ENCODE peak calls at places on chromosomes 3 and 15, in nine cellular contexts. One of them, this sample, is unnamed.
A peak's percentile ranks its signal among the peaks of the same experiment; 100 is the strongest.

GRCh38 chr3:196082471-196082971 is 631 bp upstream of the TFRC start:
- DNase-seq in OCI-LY7: no peak
- DNase-seq in SK-N-SH: peak; percentile 35
- DNase-seq in hepatocyte: no peak
- DNase-seq in GM23248: no peak
- DNase-seq in neural progenitor cell: no peak
- DNase-seq in HCT116: no peak
- DNase-seq in PC-3: no peak
- DNase-seq in MM.1S: no peak
- DNase-seq in this sample: no peak

GRCh38 chr3:29176501-29176900 is 104.4 kb upstream of the RBMS3 start:
- DNase-seq in OCI-LY7: no peak
- DNase-seq in HCT116: no peak
- DNase-seq in PC-3: no peak
- DNase-seq in MM.1S: no peak
- DNase-seq in SK-N-SH: peak; percentile 8
- DNase-seq in neural progenitor cell: peak; percentile 70
- DNase-seq in hepatocyte: no peak
- DNase-seq in GM23248: no peak
- DNase-seq in this sample: peak; percentile 48

GRCh38 chr3:120170223-120170622 is 76.0 kb upstream of the GSK3B start:
- DNase-seq in MM.1S: no peak
- DNase-seq in GM23248: peak; percentile 95
- DNase-seq in hepatocyte: no peak
- DNase-seq in neural progenitor cell: no peak
- DNase-seq in SK-N-SH: no peak
- DNase-seq in HCT116: peak; percentile 64
- DNase-seq in OCI-LY7: no peak
- DNase-seq in PC-3: peak; percentile 98
- DNase-seq in this sample: no peak

GRCh38 chr15:79364571-79365240 is 53.8 kb downstream of the TMED3 start:
- DNase-seq in neural progenitor cell: peak; percentile 15
- DNase-seq in OCI-LY7: no peak
- DNase-seq in MM.1S: no peak
- DNase-seq in PC-3: no peak
- DNase-seq in SK-N-SH: peak; percentile 26
- DNase-seq in hepatocyte: no peak
- DNase-seq in HCT116: no peak
- DNase-seq in GM23248: no peak
- DNase-seq in this sample: no peak

GRCh38 chr3:22700876-22701275 is 502.3 kb upstream of the UBE2E2 start:
- DNase-seq in neural progenitor cell: no peak
- DNase-seq in GM23248: no peak
- DNase-seq in HCT116: no peak
- DNase-seq in hepatocyte: no peak
- DNase-seq in OCI-LY7: no peak
- DNase-seq in SK-N-SH: no peak
- DNase-seq in PC-3: no peak
- DNase-seq in MM.1S: no peak
- DNase-seq in this sample: no peak

GRCh38 chr3:112786881-112787625 is 59.6 kb downstream of the CD200R1L start:
- DNase-seq in PC-3: no peak
- DNase-seq in hepatocyte: no peak
- DNase-seq in MM.1S: no peak
- DNase-seq in neural progenitor cell: no peak
- DNase-seq in HCT116: no peak
- DNase-seq in OCI-LY7: no peak
- DNase-seq in GM23248: no peak
- DNase-seq in SK-N-SH: no peak
- DNase-seq in this sample: no peak

GRCh38 chr15:99987119-99987506 is 253.9 kb upstream of the LYSMD4 start:
- DNase-seq in hepatocyte: no peak
- DNase-seq in MM.1S: no peak
- DNase-seq in neural progenitor cell: no peak
- DNase-seq in SK-N-SH: no peak
- DNase-seq in OCI-LY7: no peak
- DNase-seq in PC-3: no peak
- DNase-seq in HCT116: no peak
- DNase-seq in GM23248: no peak
- DNase-seq in this sample: no peak

GRCh38 chr3:143135150-143135549 is 15.6 kb downstream of the CHST2 start:
- DNase-seq in GM23248: peak; percentile 97
- DNase-seq in neural progenitor cell: no peak
- DNase-seq in HCT116: no peak
- DNase-seq in OCI-LY7: no peak
- DNase-seq in PC-3: peak; percentile 87
- DNase-seq in SK-N-SH: peak; percentile 17
- DNase-seq in hepatocyte: peak; percentile 26
- DNase-seq in MM.1S: no peak
- DNase-seq in this sample: no peak

GRCh38 chr15:68599560-68600071 is 20.8 kb downstream of the CORO2B start:
- DNase-seq in HCT116: no peak
- DNase-seq in neural progenitor cell: peak; percentile 91
- DNase-seq in hepatocyte: peak; percentile 50
- DNase-seq in PC-3: no peak
- DNase-seq in OCI-LY7: peak; percentile 55
- DNase-seq in MM.1S: no peak
- DNase-seq in GM23248: peak; percentile 91
- DNase-seq in SK-N-SH: peak; percentile 91
- DNase-seq in this sample: peak; percentile 93

GRCh38 chr3:17059966-17060560 is 175.3 kb downstream of the PLCL2 start:
- DNase-seq in hepatocyte: no peak
- DNase-seq in SK-N-SH: no peak
- DNase-seq in OCI-LY7: no peak
- DNase-seq in MM.1S: no peak
- DNase-seq in GM23248: no peak
- DNase-seq in neural progenitor cell: no peak
- DNase-seq in HCT116: no peak
- DNase-seq in PC-3: no peak
- DNase-seq in this sample: no peak

GRCh38 chr15:49225572-49226281 is 55.7 kb downstream of the GALK2 start:
- DNase-seq in HCT116: peak; percentile 15
- DNase-seq in SK-N-SH: peak; percentile 14
- DNase-seq in hepatocyte: peak; percentile 45
- DNase-seq in OCI-LY7: no peak
- DNase-seq in MM.1S: no peak
- DNase-seq in GM23248: peak; percentile 18
- DNase-seq in PC-3: peak; percentile 20
- DNase-seq in neural progenitor cell: peak; percentile 77
- DNase-seq in this sample: peak; percentile 88

GRCh38 chr3:43689766-43690399 is 855 bp upstream of the ABHD5 start:
- DNase-seq in SK-N-SH: no peak
- DNase-seq in HCT116: no peak
- DNase-seq in hepatocyte: no peak
- DNase-seq in OCI-LY7: no peak
- DNase-seq in neural progenitor cell: no peak
- DNase-seq in PC-3: peak; percentile 63
- DNase-seq in GM23248: no peak
- DNase-seq in MM.1S: peak; percentile 14
- DNase-seq in this sample: no peak

GRCh38 chr3:125140011-125140813 is 72.3 kb downstream of the SLC12A8 start:
- DNase-seq in hepatocyte: no peak
- DNase-seq in MM.1S: no peak
- DNase-seq in PC-3: no peak
- DNase-seq in GM23248: peak; percentile 85
- DNase-seq in SK-N-SH: no peak
- DNase-seq in HCT116: no peak
- DNase-seq in neural progenitor cell: no peak
- DNase-seq in OCI-LY7: no peak
- DNase-seq in this sample: no peak

GRCh38 chr15:88637436-88637835 is 1.4 kb upstream of the ISG20 start:
- DNase-seq in GM23248: no peak
- DNase-seq in HCT116: no peak
- DNase-seq in PC-3: no peak
- DNase-seq in MM.1S: no peak
- DNase-seq in hepatocyte: no peak
- DNase-seq in OCI-LY7: no peak
- DNase-seq in SK-N-SH: no peak
- DNase-seq in neural progenitor cell: no peak
- DNase-seq in this sample: no peak

DNA sequence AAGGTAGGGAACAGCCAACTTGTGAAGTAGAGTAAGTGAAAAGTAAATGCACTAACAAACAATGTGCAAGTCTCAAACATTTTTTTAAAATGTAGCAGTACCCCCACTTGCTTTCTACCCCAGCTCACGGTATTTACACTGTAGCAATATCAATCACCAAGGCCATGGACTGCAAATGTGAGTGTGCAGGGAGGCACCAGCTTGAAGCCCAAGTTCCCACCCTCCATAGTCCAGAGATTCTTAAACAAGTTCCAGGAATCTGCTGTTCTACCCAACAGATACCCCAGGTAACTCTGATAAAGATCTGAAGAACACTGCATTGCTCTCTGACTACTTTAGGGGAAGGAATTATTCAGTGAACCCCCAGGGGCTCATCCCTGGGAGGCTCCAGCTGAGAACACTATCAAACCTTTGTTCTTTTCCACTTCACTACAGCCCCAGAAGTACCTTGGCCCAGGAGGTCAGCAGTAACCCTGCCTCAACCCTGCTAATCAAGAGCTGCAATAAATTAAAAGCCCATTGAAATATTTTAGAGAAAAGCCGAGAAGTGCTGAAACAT is 86.1 kb downstream of the FOXP1 start:
- DNase-seq in neural progenitor cell: peak; percentile 26
- DNase-seq in HCT116: no peak
- DNase-seq in OCI-LY7: no peak
- DNase-seq in GM23248: no peak
- DNase-seq in PC-3: no peak
- DNase-seq in MM.1S: no peak
- DNase-seq in SK-N-SH: no peak
- DNase-seq in hepatocyte: no peak
- DNase-seq in this sample: peak; percentile 58
- H3K4me1 ChIP-seq in neural progenitor cell: peaks cover 21% of the 10 kb centered on the region
- H3K4me1 ChIP-seq in HCT116: peaks cover 7% of the 10 kb centered on the region
- H3K4me1 ChIP-seq in OCI-LY7: peaks cover 7% of the 10 kb centered on the region
- H3K4me1 ChIP-seq in GM23248: peaks cover 35% of the 10 kb centered on the region
- H3K4me1 ChIP-seq in PC-3: peaks cover 28% of the 10 kb centered on the region
- H3K4me1 ChIP-seq in MM.1S: no peaks in the 10 kb centered on the region
- H3K4me1 ChIP-seq in SK-N-SH: peaks cover 25% of the 10 kb centered on the region
- H3K4me1 ChIP-seq in hepatocyte: peaks cover 29% of the 10 kb centered on the region
- H3K4me1 ChIP-seq in this sample: peaks cover 31% of the 10 kb centered on the region

GRCh38 chr3:39189150-39189510 is 3.3 kb downstream of the XIRP1 start:
- DNase-seq in GM23248: no peak
- DNase-seq in MM.1S: no peak
- DNase-seq in SK-N-SH: no peak
- DNase-seq in HCT116: no peak
- DNase-seq in hepatocyte: no peak
- DNase-seq in PC-3: no peak
- DNase-seq in neural progenitor cell: no peak
- DNase-seq in OCI-LY7: no peak
- DNase-seq in this sample: no peak

GRCh38 chr3:39191103-39191502 is 1.3 kb downstream of the XIRP1 start:
- DNase-seq in SK-N-SH: no peak
- DNase-seq in OCI-LY7: peak; percentile 32
- DNase-seq in PC-3: no peak
- DNase-seq in neural progenitor cell: peak; percentile 17
- DNase-seq in GM23248: no peak
- DNase-seq in MM.1S: peak; percentile 73
- DNase-seq in hepatocyte: no peak
- DNase-seq in HCT116: no peak
- DNase-seq in this sample: no peak

GRCh38 chr3:39190281-39191025 is 1.9 kb downstream of the XIRP1 start:
- DNase-seq in PC-3: no peak
- DNase-seq in MM.1S: no peak
- DNase-seq in hepatocyte: no peak
- DNase-seq in neural progenitor cell: no peak
- DNase-seq in GM23248: no peak
- DNase-seq in OCI-LY7: no peak
- DNase-seq in SK-N-SH: no peak
- DNase-seq in HCT116: no peak
- DNase-seq in this sample: no peak

GRCh38 chr3:39188271-39189149 is 3.9 kb downstream of the XIRP1 start:
- DNase-seq in OCI-LY7: no peak
- DNase-seq in SK-N-SH: no peak
- DNase-seq in PC-3: no peak
- DNase-seq in HCT116: no peak
- DNase-seq in neural progenitor cell: no peak
- DNase-seq in hepatocyte: no peak
- DNase-seq in GM23248: no peak
- DNase-seq in MM.1S: no peak
- DNase-seq in this sample: no peak

GRCh38 chr3:39189648-39190269 is 2.6 kb downstream of the XIRP1 start:
- DNase-seq in HCT116: peak; percentile 53
- DNase-seq in GM23248: peak; percentile 82
- DNase-seq in hepatocyte: peak; percentile 86
- DNase-seq in SK-N-SH: peak; percentile 79
- DNase-seq in OCI-LY7: peak; percentile 80
- DNase-seq in neural progenitor cell: peak; percentile 81
- DNase-seq in MM.1S: peak; percentile 78
- DNase-seq in PC-3: peak; percentile 79
- DNase-seq in this sample: peak; percentile 87
- TF ChIP-seq EZH2phosphoT487 in HCT116: no peak
- TF ChIP-seq EZH2phosphoT487 in GM23248: no peak
- TF ChIP-seq EZH2phosphoT487 in hepatocyte: no peak
- TF ChIP-seq EZH2phosphoT487 in SK-N-SH: no peak
- TF ChIP-seq EZH2phosphoT487 in OCI-LY7: no peak
- TF ChIP-seq EZH2phosphoT487 in neural progenitor cell: no peak
- TF ChIP-seq EZH2phosphoT487 in MM.1S: no peak
- TF ChIP-seq EZH2phosphoT487 in PC-3: no peak
- TF ChIP-seq EZH2phosphoT487 in this sample: no peak

DNA sequence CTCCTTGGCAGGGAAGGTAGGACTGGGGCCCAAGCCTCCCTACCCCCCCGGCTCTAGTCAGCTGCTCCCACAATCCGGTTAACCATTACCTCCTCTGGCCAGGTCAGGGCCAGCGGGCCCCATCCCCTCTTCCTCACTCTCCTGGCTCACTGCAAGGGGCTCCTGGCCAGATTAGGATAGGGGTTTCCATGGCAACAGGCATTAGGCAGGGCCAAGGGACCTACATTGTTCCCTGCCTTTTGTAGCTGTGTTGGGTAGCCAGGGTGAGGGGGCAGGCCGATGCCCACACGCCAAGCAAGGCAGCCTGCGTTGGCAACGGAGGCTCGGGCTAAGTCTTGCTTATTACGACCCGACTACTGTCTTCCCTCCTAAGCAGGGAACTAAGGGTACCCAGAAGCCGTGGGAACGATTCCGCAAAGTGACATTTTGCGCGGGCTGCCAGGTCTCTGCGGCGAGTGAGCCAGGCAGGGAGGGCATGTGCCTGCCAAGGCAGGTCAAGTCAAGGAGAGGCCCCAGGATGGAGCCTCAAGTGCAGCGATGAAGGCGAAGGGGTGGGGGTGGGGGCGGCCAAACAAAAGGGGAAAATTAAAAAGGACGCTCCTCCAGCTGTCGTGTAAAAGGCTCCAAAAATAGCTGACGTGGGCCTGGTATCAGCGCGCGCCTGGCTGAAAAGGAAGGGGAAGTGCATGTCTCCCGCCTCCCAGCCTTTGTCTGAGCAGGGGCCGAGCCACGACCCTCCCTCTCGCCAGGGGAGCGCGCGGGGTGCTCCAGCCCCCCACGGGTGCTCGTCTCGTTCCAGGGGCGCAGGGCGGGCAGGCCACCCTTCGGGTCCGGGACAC is 919 bp downstream of the IDH2 start:
- DNase-seq in neural progenitor cell: peak; percentile 96
- DNase-seq in SK-N-SH: peak; percentile 75
- DNase-seq in MM.1S: peak; percentile 63
- DNase-seq in HCT116: no peak
- DNase-seq in PC-3: no peak
- DNase-seq in GM23248: peak; percentile 67
- DNase-seq in hepatocyte: peak; percentile 58
- DNase-seq in OCI-LY7: peak; percentile 76
- DNase-seq in this sample: peak; percentile 87
- H3K4me1 ChIP-seq in neural progenitor cell: peaks cover 11% of the 10 kb centered on the region
- H3K4me1 ChIP-seq in SK-N-SH: peaks cover 12% of the 10 kb centered on the region
- H3K4me1 ChIP-seq in MM.1S: peaks cover 49% of the 10 kb centered on the region
- H3K4me1 ChIP-seq in HCT116: peaks cover 34% of the 10 kb centered on the region
- H3K4me1 ChIP-seq in PC-3: peaks cover 32% of the 10 kb centered on the region
- H3K4me1 ChIP-seq in GM23248: peaks cover 44% of the 10 kb centered on the region
- H3K4me1 ChIP-seq in hepatocyte: peaks cover 32% of the 10 kb centered on the region
- H3K4me1 ChIP-seq in OCI-LY7: peaks cover 65% of the 10 kb centered on the region
- H3K4me1 ChIP-seq in this sample: peaks cover 8% of the 10 kb centered on the region

GRCh38 chr15:45121706-45122417 is 7.7 kb downstream of the DUOXA2 start:
- DNase-seq in GM23248: peak; percentile 96
- DNase-seq in SK-N-SH: no peak
- DNase-seq in HCT116: peak; percentile 16
- DNase-seq in MM.1S: no peak
- DNase-seq in hepatocyte: peak; percentile 74
- DNase-seq in PC-3: peak; percentile 92
- DNase-seq in OCI-LY7: no peak
- DNase-seq in neural progenitor cell: no peak
- DNase-seq in this sample: no peak
- TF ChIP-seq EZH2phosphoT487 in GM23248: no peak
- TF ChIP-seq EZH2phosphoT487 in SK-N-SH: no peak
- TF ChIP-seq EZH2phosphoT487 in HCT116: no peak
- TF ChIP-seq EZH2phosphoT487 in MM.1S: no peak
- TF ChIP-seq EZH2phosphoT487 in hepatocyte: no peak
- TF ChIP-seq EZH2phosphoT487 in PC-3: no peak
- TF ChIP-seq EZH2phosphoT487 in OCI-LY7: no peak
- TF ChIP-seq EZH2phosphoT487 in neural progenitor cell: no peak
- TF ChIP-seq EZH2phosphoT487 in this sample: no peak